ENCODE peak calls at places on chromosomes 2 and 18, in nine cellular contexts. E is K562, G is stomach, I is A549, D is suprapubic skin, M is sigmoid colon, B is transverse colon, Y is SK-N-SH, J is tibial nerve. F is an unnamed sample.

GRCh38 chr2:121721926-121722325 is 14.7 kb downstream of the NIFK start:
- DNase-seq in E (no peak), G (no peak), I (no peak), D (peak; percentile 56), M (peak; percentile 52), B (no peak), Y (no peak), J (no peak), F (no peak)

GRCh38 chr2:225457462-225457861 is 58.0 kb downstream of the NYAP2 start:
- DNase-seq in E (no peak), G (no peak), I (no peak), D (no peak), M (no peak), B (no peak), Y (no peak), J (no peak), F (no peak)

GRCh38 chr2:168404764-168405163 is 51.3 kb upstream of the CERS6 start:
- DNase-seq in E (no peak), G (peak; percentile 31), I (no peak), D (no peak), M (no peak), B (peak; percentile 14), Y (no peak), J (no peak), F (no peak)

GRCh38 chr2:116510117-116510671 is 1304.3 kb upstream of the DDX18 start:
- DNase-seq in E (peak; percentile 1), G (no peak), I (no peak), D (no peak), M (no peak), B (no peak), Y (peak; percentile 10), J (no peak), F (no peak)

GRCh38 chr2:145501920-145502319 is 982.0 kb upstream of the ZEB2 start:
- DNase-seq in E (no peak), G (no peak), I (no peak), D (no peak), M (no peak), B (no peak), Y (no peak), J (no peak), F (no peak)

GRCh38 chr2:96808176-96808837 is 7.8 kb upstream of the CNNM3 start:
- DNase-seq in E (no peak), G (no peak), I (no peak), D (no peak), M (peak; percentile 58), B (no peak), Y (no peak), J (no peak), F (no peak)

GRCh38 chr18:35747894-35748472 is 166.4 kb downstream of the GALNT1 start:
- DNase-seq in E (no peak), G (no peak), I (no peak), D (no peak), M (no peak), B (no peak), Y (no peak), J (no peak), F (no peak)

GRCh38 chr2:86393521-86394490 is 47.4 kb upstream of the KDM3A start:
- DNase-seq in E (no peak), G (peak; percentile 42), I (no peak), D (no peak), M (no peak), B (peak; percentile 29), Y (no peak), J (no peak), F (no peak)

GRCh38 chr2:128477026-128477820 is 158.6 kb upstream of the HS6ST1 start:
- DNase-seq in E (no peak), G (no peak), I (no peak), D (peak; percentile 58), M (no peak), B (no peak), Y (no peak), J (no peak), F (no peak)

GRCh38 chr2:66306488-66306887 is 128.4 kb upstream of the MEIS1 start:
- DNase-seq in E (no peak), G (no peak), I (no peak), D (no peak), M (no peak), B (no peak), Y (no peak), J (no peak), F (no peak)

GRCh38 chr18:43789234-43790000 is 512.1 kb upstream of the SYT4 start:
- DNase-seq in E (no peak), G (no peak), I (no peak), D (no peak), M (no peak), B (no peak), Y (peak; percentile 49), J (no peak), F (no peak)

GRCh38 chr18:2818281-2818680 is 28.5 kb upstream of the EMILIN2 start:
- DNase-seq in E (no peak), G (no peak), I (no peak), D (no peak), M (no peak), B (no peak), Y (no peak), J (no peak), F (no peak)

GRCh38 chr2:13822365-13822764 is 810.2 kb upstream of the LRATD1 start:
- DNase-seq in E (no peak), G (no peak), I (no peak), D (no peak), M (no peak), B (no peak), Y (no peak), J (no peak), F (no peak)

GRCh38 chr2:23649819-23650218 is 264.8 kb downstream of the KLHL29 start:
- DNase-seq in E (no peak), G (no peak), I (no peak), D (no peak), M (no peak), B (no peak), Y (peak; percentile 66), J (no peak), F (no peak)

GRCh38 chr18:5417342-5417741 is 121.8 kb upstream of the ZBTB14 start:
- DNase-seq in E (no peak), G (no peak), I (no peak), D (no peak), M (no peak), B (no peak), Y (no peak), J (no peak), F (no peak)

GRCh38 chr18:41674466-41674865 is 280.6 kb upstream of the PIK3C3 start:
- DNase-seq in E (no peak), G (no peak), I (no peak), D (no peak), M (no peak), B (no peak), Y (peak; percentile 64), J (no peak), F (no peak)

GRCh38 chr2:57842531-57842930 is 204.1 kb upstream of the VRK2 start:
- DNase-seq in E (no peak), G (no peak), I (no peak), D (no peak), M (no peak), B (no peak), Y (no peak), J (no peak), F (no peak)

GRCh38 chr18:5546660-5547059 is 2.9 kb upstream of the EPB41L3 start:
- DNase-seq in E (peak; percentile 3), G (no peak), I (no peak), D (no peak), M (no peak), B (no peak), Y (peak; percentile 33), J (no peak), F (no peak)

GRCh38 chr2:207632575-207633492 is 7.6 kb upstream of the METTL21A start:
- DNase-seq in E (peak; percentile 44), G (no peak), I (peak; percentile 44), D (no peak), M (no peak), B (no peak), Y (no peak), J (no peak), F (no peak)

DNA sequence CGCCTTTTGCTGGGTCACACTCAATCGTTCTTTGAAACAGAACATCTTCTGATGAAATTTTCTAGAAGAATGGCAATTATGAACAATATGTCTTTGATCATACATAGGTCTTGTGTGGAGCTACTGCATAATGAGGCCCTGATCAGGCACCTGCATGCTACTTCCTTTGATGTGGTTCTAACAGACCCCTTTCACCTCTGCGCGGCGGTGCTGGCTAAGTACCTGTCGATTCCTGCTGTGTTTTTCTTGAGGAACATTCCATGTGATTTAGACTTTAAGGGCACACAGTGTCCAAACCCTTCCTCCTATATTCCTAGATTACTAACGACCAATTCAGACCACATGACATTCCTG is 532 bp downstream of the UGT1A5 start:
- DNase-seq in E (no peak), G (no peak), I (no peak), D (no peak), M (no peak), B (no peak), Y (no peak), J (no peak), F (no peak)
- H3K4me3 ChIP-seq in E (no peak overlapping the region), G (no peak overlapping the region), I (no peak overlapping the region), D (no peak overlapping the region), M (no peak overlapping the region), B (no peak overlapping the region), Y (no peak overlapping the region), J (no peak overlapping the region), F (no peak overlapping the region)

GRCh38 chr2:105769504-105769903 is 24.8 kb downstream of the NCK2 start:
- DNase-seq in E (peak; percentile 8), G (no peak), I (no peak), D (no peak), M (no peak), B (no peak), Y (peak; percentile 40), J (no peak), F (no peak)
- TF ChIP-seq CTCF in E (no peak), G (no peak), I (no peak), D (peak; percentile 6), M (no peak), B (no peak), Y (peak; percentile 8), J (no peak), F (no peak)

GRCh38 chr2:165794520-165794882 is 454 bp upstream of the GALNT3 start:
- DNase-seq in E (no peak), G (peak; percentile 60), I (no peak), D (no peak), M (peak; percentile 57), B (peak; percentile 69), Y (peak; percentile 8), J (no peak), F (no peak)
- TF ChIP-seq EP300 in E (no peak), G (no peak), I (no peak), D (no peak), M (no peak), B (no peak), Y (no peak), J (no peak), F (no peak)

GRCh38 chr2:113234721-113235346 is 43.9 kb downstream of the PAX8 start:
- DNase-seq in E (peak; percentile 47), G (no peak), I (no peak), D (no peak), M (no peak), B (no peak), Y (no peak), J (no peak), F (no peak)
- H3K4me3 ChIP-seq in E (peak overlapping the region; percentile 78), G (peak overlapping the region; percentile 39), I (no peak overlapping the region), D (peak overlapping the region; percentile 52), M (peak overlapping the region; percentile 53), B (no peak overlapping the region), Y (no peak overlapping the region), J (peak overlapping the region; percentile 22), F (peak overlapping the region; percentile 37)

F was measured in ovary.